ENCODE peak calls at places on chromosomes 5 and 9, in six cellular contexts. One of them, this sample, is unnamed. For H3K9me3 and H3K36me3, the result is how much of the 10 kb centered on the place peaks cover.

GRCh38 chr5:155402927-155403645 is 389.5 kb downstream of the KIF4B start:
- DNase-seq in DND-41: no peak
- DNase-seq in cardiac muscle cell: no peak
- DNase-seq in left ventricle myocardium inferior: no peak
- DNase-seq in endothelial cell of umbilical vein: no peak
- DNase-seq in body of pancreas: no peak
- DNase-seq in this sample: no peak

GRCh38 chr5:6362846-6363245 is 15.5 kb downstream of the MED10 start:
- DNase-seq in endothelial cell of umbilical vein: no peak
- DNase-seq in DND-41: no peak
- DNase-seq in cardiac muscle cell: no peak
- DNase-seq in left ventricle myocardium inferior: no peak
- DNase-seq in body of pancreas: no peak
- DNase-seq in this sample: no peak

GRCh38 chr5:179568731-179569130 is 18.4 kb downstream of the RUFY1 start:
- DNase-seq in left ventricle myocardium inferior: no peak
- DNase-seq in body of pancreas: no peak
- DNase-seq in DND-41: no peak
- DNase-seq in cardiac muscle cell: peak
- DNase-seq in endothelial cell of umbilical vein: peak
- DNase-seq in this sample: no peak

GRCh38 chr9:138022756-138023393 is 145.3 kb downstream of the CACNA1B start:
- DNase-seq in DND-41: no peak
- DNase-seq in body of pancreas: no peak
- DNase-seq in cardiac muscle cell: no peak
- DNase-seq in left ventricle myocardium inferior: no peak
- DNase-seq in endothelial cell of umbilical vein: no peak
- DNase-seq in this sample: no peak

GRCh38 chr5:5658226-5658625 is 235.7 kb downstream of the ICE1 start:
- DNase-seq in DND-41: no peak
- DNase-seq in body of pancreas: no peak
- DNase-seq in endothelial cell of umbilical vein: no peak
- DNase-seq in cardiac muscle cell: peak
- DNase-seq in left ventricle myocardium inferior: no peak
- DNase-seq in this sample: no peak

GRCh38 chr9:84296146-84296843 is 44.3 kb downstream of the SLC28A3 start:
- DNase-seq in body of pancreas: no peak
- DNase-seq in DND-41: no peak
- DNase-seq in left ventricle myocardium inferior: no peak
- DNase-seq in cardiac muscle cell: peak
- DNase-seq in endothelial cell of umbilical vein: no peak
- DNase-seq in this sample: no peak

GRCh38 chr9:95511232-95511951 is 5.4 kb downstream of the PTCH1 start:
- DNase-seq in cardiac muscle cell: peak
- DNase-seq in body of pancreas: no peak
- DNase-seq in DND-41: peak
- DNase-seq in left ventricle myocardium inferior: no peak
- DNase-seq in endothelial cell of umbilical vein: peak
- DNase-seq in this sample: peak

GRCh38 chr9:22053178-22053577 is 44.1 kb upstream of the CDKN2B start:
- DNase-seq in DND-41: no peak
- DNase-seq in body of pancreas: no peak
- DNase-seq in left ventricle myocardium inferior: no peak
- DNase-seq in cardiac muscle cell: no peak
- DNase-seq in endothelial cell of umbilical vein: no peak
- DNase-seq in this sample: no peak

GRCh38 chr5:65190328-65191053 is 291.2 kb downstream of the ADAMTS6 start:
- DNase-seq in body of pancreas: no peak
- DNase-seq in cardiac muscle cell: peak
- DNase-seq in endothelial cell of umbilical vein: no peak
- DNase-seq in DND-41: no peak
- DNase-seq in left ventricle myocardium inferior: no peak
- DNase-seq in this sample: no peak

GRCh38 chr5:89967806-89968444 is 441.6 kb downstream of the CETN3 start:
- DNase-seq in DND-41: no peak
- DNase-seq in endothelial cell of umbilical vein: no peak
- DNase-seq in body of pancreas: no peak
- DNase-seq in left ventricle myocardium inferior: no peak
- DNase-seq in cardiac muscle cell: peak
- DNase-seq in this sample: peak

GRCh38 chr9:86843182-86843581 is 104.1 kb downstream of the GAS1 start:
- DNase-seq in endothelial cell of umbilical vein: no peak
- DNase-seq in cardiac muscle cell: peak
- DNase-seq in left ventricle myocardium inferior: no peak
- DNase-seq in DND-41: no peak
- DNase-seq in body of pancreas: no peak
- DNase-seq in this sample: no peak

GRCh38 chr5:50583621-50584020 is 82.8 kb upstream of the PARP8 start:
- DNase-seq in cardiac muscle cell: no peak
- DNase-seq in body of pancreas: no peak
- DNase-seq in DND-41: no peak
- DNase-seq in endothelial cell of umbilical vein: no peak
- DNase-seq in left ventricle myocardium inferior: no peak
- DNase-seq in this sample: no peak

GRCh38 chr9:78443946-78444345 is 147.0 kb downstream of the PSAT1 start:
- DNase-seq in endothelial cell of umbilical vein: no peak
- DNase-seq in cardiac muscle cell: no peak
- DNase-seq in left ventricle myocardium inferior: no peak
- DNase-seq in body of pancreas: no peak
- DNase-seq in DND-41: no peak
- DNase-seq in this sample: no peak

GRCh38 chr9:122096620-122097415 is 3.7 kb upstream of the TTLL11 start:
- DNase-seq in endothelial cell of umbilical vein: no peak
- DNase-seq in left ventricle myocardium inferior: no peak
- DNase-seq in DND-41: no peak
- DNase-seq in body of pancreas: no peak
- DNase-seq in cardiac muscle cell: no peak
- DNase-seq in this sample: no peak

GRCh38 chr5:137078171-137078665 is 420.9 kb downstream of the SPOCK1 start:
- DNase-seq in endothelial cell of umbilical vein: no peak
- DNase-seq in body of pancreas: no peak
- DNase-seq in left ventricle myocardium inferior: no peak
- DNase-seq in DND-41: no peak
- DNase-seq in cardiac muscle cell: no peak
- DNase-seq in this sample: no peak

GRCh38 chr5:666816-667498 is 26.2 kb downstream of the TPPP start:
- DNase-seq in cardiac muscle cell: no peak
- DNase-seq in endothelial cell of umbilical vein: no peak
- DNase-seq in body of pancreas: no peak
- DNase-seq in DND-41: no peak
- DNase-seq in left ventricle myocardium inferior: no peak
- DNase-seq in this sample: no peak

GRCh38 chr5:95878417-95879323 is 56.1 kb upstream of the GLRX start:
- DNase-seq in body of pancreas: no peak
- DNase-seq in endothelial cell of umbilical vein: no peak
- DNase-seq in left ventricle myocardium inferior: no peak
- DNase-seq in DND-41: no peak
- DNase-seq in cardiac muscle cell: no peak
- DNase-seq in this sample: no peak

GRCh38 chr9:78559449-78559885 is 262.5 kb downstream of the PSAT1 start:
- DNase-seq in endothelial cell of umbilical vein: no peak
- DNase-seq in left ventricle myocardium inferior: no peak
- DNase-seq in DND-41: no peak
- DNase-seq in cardiac muscle cell: peak
- DNase-seq in body of pancreas: no peak
- DNase-seq in this sample: no peak

GRCh38 chr5:141258464-141258863 is 13.3 kb downstream of the PCDHB15 start:
- DNase-seq in DND-41: no peak
- DNase-seq in cardiac muscle cell: no peak
- DNase-seq in left ventricle myocardium inferior: no peak
- DNase-seq in body of pancreas: no peak
- DNase-seq in endothelial cell of umbilical vein: no peak
- DNase-seq in this sample: no peak
- H3K9me3 ChIP-seq in DND-41: half or more
- H3K9me3 ChIP-seq in cardiac muscle cell: under half
- H3K9me3 ChIP-seq in left ventricle myocardium inferior: half or more
- H3K9me3 ChIP-seq in body of pancreas: under half
- H3K9me3 ChIP-seq in endothelial cell of umbilical vein: under half
- H3K9me3 ChIP-seq in this sample: half or more

DNA sequence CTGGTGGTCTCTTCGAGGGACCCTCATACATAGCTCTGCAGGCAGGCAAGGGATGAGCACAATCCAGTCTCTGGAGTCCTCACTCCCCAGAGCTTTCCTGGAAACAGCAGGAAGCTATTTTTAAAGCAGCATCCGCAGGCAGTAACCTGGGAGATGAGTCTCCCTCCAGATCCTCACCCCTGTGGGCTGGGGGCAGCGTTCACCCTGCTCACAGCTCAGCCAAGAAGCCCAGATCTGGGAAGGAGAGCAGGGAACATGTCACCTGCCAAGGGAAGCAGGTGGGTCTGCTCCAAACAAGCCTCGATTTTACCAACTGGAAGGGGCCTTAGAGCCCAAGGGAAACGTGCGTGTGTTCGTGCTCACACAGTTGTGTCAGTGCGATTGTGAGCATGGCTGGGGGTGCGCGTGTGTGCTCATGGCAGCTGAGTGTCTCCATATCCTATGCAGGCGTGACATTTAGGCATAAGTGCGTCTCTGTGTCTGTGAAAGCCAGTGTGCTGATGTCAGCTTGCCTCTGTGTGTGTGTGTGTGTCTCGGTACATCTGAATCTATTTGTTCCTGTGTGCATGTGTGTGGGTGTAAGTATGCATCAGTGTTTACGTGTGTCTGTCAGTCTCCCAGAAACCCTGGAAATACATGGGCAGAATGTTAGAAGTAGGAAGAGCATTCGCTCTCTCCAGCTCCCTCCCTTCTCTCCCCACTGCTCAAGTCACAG is 40.6 kb upstream of the CPLX2 start:
- DNase-seq in endothelial cell of umbilical vein: no peak
- DNase-seq in left ventricle myocardium inferior: no peak
- DNase-seq in body of pancreas: no peak
- DNase-seq in DND-41: no peak
- DNase-seq in cardiac muscle cell: no peak
- DNase-seq in this sample: no peak
- H3K4me3 ChIP-seq in endothelial cell of umbilical vein: no peak
- H3K4me3 ChIP-seq in left ventricle myocardium inferior: no peak
- H3K4me3 ChIP-seq in body of pancreas: no peak
- H3K4me3 ChIP-seq in DND-41: no peak
- H3K4me3 ChIP-seq in cardiac muscle cell: no peak
- H3K4me3 ChIP-seq in this sample: no peak

GRCh38 chr5:132927355-132927754 is 36.1 kb downstream of the AFF4 start:
- DNase-seq in body of pancreas: no peak
- DNase-seq in DND-41: no peak
- DNase-seq in left ventricle myocardium inferior: no peak
- DNase-seq in cardiac muscle cell: no peak
- DNase-seq in endothelial cell of umbilical vein: no peak
- DNase-seq in this sample: no peak
- H3K36me3 ChIP-seq in body of pancreas: under half
- H3K36me3 ChIP-seq in DND-41: half or more
- H3K36me3 ChIP-seq in left ventricle myocardium inferior: half or more
- H3K36me3 ChIP-seq in cardiac muscle cell: under half
- H3K36me3 ChIP-seq in endothelial cell of umbilical vein: under half
- H3K36me3 ChIP-seq in this sample: under half

DNA sequence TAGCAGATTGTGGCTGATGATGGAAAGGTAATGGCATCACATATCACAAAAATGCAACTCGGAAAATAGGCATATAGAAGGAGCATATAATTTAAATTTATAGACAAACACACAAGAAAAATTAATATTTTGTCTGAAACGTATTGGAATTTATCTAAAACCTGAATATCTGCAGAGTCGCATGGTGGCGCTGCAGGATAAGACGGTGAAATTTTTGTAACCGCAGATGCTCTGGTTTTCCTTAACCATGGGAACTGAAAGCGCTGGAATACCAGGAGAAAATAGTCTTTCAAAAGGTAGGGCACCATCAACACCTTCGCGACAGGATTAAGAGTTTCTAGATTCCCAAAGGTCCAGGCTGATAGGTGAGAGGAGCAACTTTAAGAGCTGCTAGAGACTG is 11.0 kb downstream of the PCDHB14 start:
- DNase-seq in DND-41: no peak
- DNase-seq in left ventricle myocardium inferior: no peak
- DNase-seq in endothelial cell of umbilical vein: peak
- DNase-seq in cardiac muscle cell: peak
- DNase-seq in body of pancreas: peak
- DNase-seq in this sample: no peak
- H3K9me3 ChIP-seq in DND-41: under half
- H3K9me3 ChIP-seq in left ventricle myocardium inferior: half or more
- H3K9me3 ChIP-seq in endothelial cell of umbilical vein: under half
- H3K9me3 ChIP-seq in cardiac muscle cell: under half
- H3K9me3 ChIP-seq in body of pancreas: under half
- H3K9me3 ChIP-seq in this sample: under half

GRCh38 chr9:135087489-135087791 is at the start of gene OLFM1:
- DNase-seq in endothelial cell of umbilical vein: peak
- DNase-seq in DND-41: no peak
- DNase-seq in cardiac muscle cell: peak
- DNase-seq in left ventricle myocardium inferior: peak
- DNase-seq in body of pancreas: peak
- DNase-seq in this sample: peak
- H3K4me3 ChIP-seq in endothelial cell of umbilical vein: no peak
- H3K4me3 ChIP-seq in DND-41: no peak
- H3K4me3 ChIP-seq in cardiac muscle cell: peak
- H3K4me3 ChIP-seq in left ventricle myocardium inferior: peak
- H3K4me3 ChIP-seq in body of pancreas: no peak
- H3K4me3 ChIP-seq in this sample: peak

This sample was measured in A673.